ENCODE peak calls at places on chromosome 10, in seven cellular contexts. P is effector memory CD8-positive, alpha-beta T cell; T is natural killer cell; X is activated CD8-positive, alpha-beta memory T cell treated with anti-CD3 and anti-CD28 coated beads, Interleukin-2, amount 10 ng/mL, durations not matched to agents 7 days and 5 days; U is left cardiac atrium; G is stimulated activated naive CD8-positive, alpha-beta T cell treated with anti-CD3 and anti-CD28 coated beads, Interleukin-15, amount 100 ng/mL, for 72 hours; B is left ventricle myocardium superior. C is an unnamed sample.

GRCh38 chr10:87925570-87925969 is 62.1 kb downstream of the PTEN start:
- ATAC-seq in B (no peak), T (no peak), U (no peak), X (no peak), G (no peak), P (no peak), C (no peak)

GRCh38 chr10:22321831-22322662 is 1.1 kb downstream of the BMI1 start:
- ATAC-seq in P (peak; percentile 19), U (no peak), G (peak; percentile 10), T (no peak), X (peak; percentile 9), B (no peak), C (no peak)

GRCh38 chr10:116694253-116694926 is 48.0 kb downstream of the HSPA12A start:
- ATAC-seq in P (no peak), U (no peak), B (no peak), X (no peak), T (no peak), G (no peak), C (no peak)

GRCh38 chr10:15244635-15245197 is 76.2 kb upstream of the NMT2 start:
- ATAC-seq in X (peak; percentile 70), U (no peak), T (no peak), G (peak; percentile 72), B (no peak), P (no peak), C (peak; percentile 85)

GRCh38 chr10:113284635-113285034 is 268.2 kb upstream of the HABP2 start:
- ATAC-seq in B (no peak), T (no peak), G (peak; percentile 35), P (no peak), U (peak; percentile 34), X (no peak), C (no peak)

GRCh38 chr10:86110156-86110786 is 256.3 kb downstream of the GRID1 start:
- ATAC-seq in T (no peak), B (no peak), X (no peak), G (no peak), U (no peak), P (no peak), C (no peak)

GRCh38 chr10:5606864-5607263 is 59.5 kb downstream of the ASB13 start:
- ATAC-seq in P (no peak), B (no peak), T (no peak), U (no peak), X (no peak), G (peak; percentile 49), C (no peak)

GRCh38 chr10:73799899-73800559 is 11.4 kb downstream of the NDST2 start:
- ATAC-seq in U (no peak), P (peak; percentile 9), X (no peak), T (no peak), G (peak; percentile 2), B (peak; percentile 2), C (no peak)

C was measured in activated T-helper 17 cell treated with anti-CD3 and anti-CD28 coated beads, Interleukin-2, amount 50 U/mL, for 72 hours.